ENCODE peak calls at places on chromosome 16, in six cellular contexts. One of them, this sample, is unnamed.
A peak's percentile ranks its signal among the peaks of the same experiment; 100 is the strongest.

GRCh38 chr16:48534601-48535340 is 75.2 kb downstream of the N4BP1 start:
- DNase-seq in transverse colon: no peak
- DNase-seq in heart left ventricle: no peak
- DNase-seq in A549: no peak
- DNase-seq in tibial nerve: no peak
- DNase-seq in esophagus squamous epithelium: no peak
- DNase-seq in this sample: no peak

GRCh38 chr16:22946433-22946832 is 132.5 kb downstream of the HS3ST2 start:
- DNase-seq in heart left ventricle: no peak
- DNase-seq in esophagus squamous epithelium: no peak
- DNase-seq in tibial nerve: no peak
- DNase-seq in transverse colon: no peak
- DNase-seq in A549: no peak
- DNase-seq in this sample: no peak

GRCh38 chr16:2854700-2855309 is 3.2 kb downstream of the PRSS22 start:
- DNase-seq in esophagus squamous epithelium: no peak
- DNase-seq in transverse colon: no peak
- DNase-seq in heart left ventricle: no peak
- DNase-seq in tibial nerve: no peak
- DNase-seq in A549: no peak
- DNase-seq in this sample: no peak

GRCh38 chr16:87829988-87830672 is 39.2 kb downstream of the SLC7A5 start:
- DNase-seq in A549: peak; percentile 75
- DNase-seq in heart left ventricle: no peak
- DNase-seq in tibial nerve: no peak
- DNase-seq in transverse colon: no peak
- DNase-seq in esophagus squamous epithelium: no peak
- DNase-seq in this sample: no peak

GRCh38 chr16:30068750-30069574 is 3.4 kb downstream of the ALDOA start:
- DNase-seq in transverse colon: peak; percentile 28
- DNase-seq in esophagus squamous epithelium: no peak
- DNase-seq in A549: peak; percentile 59
- DNase-seq in heart left ventricle: no peak
- DNase-seq in tibial nerve: no peak
- DNase-seq in this sample: no peak

GRCh38 chr16:84538441-84538840 is 34.0 kb upstream of the MEAK7 start:
- DNase-seq in heart left ventricle: no peak
- DNase-seq in tibial nerve: no peak
- DNase-seq in transverse colon: no peak
- DNase-seq in esophagus squamous epithelium: no peak
- DNase-seq in A549: no peak
- DNase-seq in this sample: no peak

GRCh38 chr16:50227665-50228064 is 38.7 kb upstream of the ADCY7 start:
- DNase-seq in A549: no peak
- DNase-seq in heart left ventricle: no peak
- DNase-seq in esophagus squamous epithelium: no peak
- DNase-seq in transverse colon: no peak
- DNase-seq in tibial nerve: no peak
- DNase-seq in this sample: no peak

GRCh38 chr16:86762035-86762550 is 183.7 kb downstream of the FOXL1 start:
- DNase-seq in transverse colon: no peak
- DNase-seq in tibial nerve: no peak
- DNase-seq in esophagus squamous epithelium: no peak
- DNase-seq in heart left ventricle: no peak
- DNase-seq in A549: no peak
- DNase-seq in this sample: no peak

GRCh38 chr16:55035956-55036355 is 105.3 kb downstream of the IRX5 start:
- DNase-seq in transverse colon: no peak
- DNase-seq in A549: no peak
- DNase-seq in tibial nerve: no peak
- DNase-seq in esophagus squamous epithelium: no peak
- DNase-seq in heart left ventricle: no peak
- DNase-seq in this sample: no peak

GRCh38 chr16:19876501-19877059 is 8.1 kb downstream of the GPRC5B start:
- DNase-seq in A549: no peak
- DNase-seq in transverse colon: no peak
- DNase-seq in heart left ventricle: peak; percentile 73
- DNase-seq in tibial nerve: no peak
- DNase-seq in esophagus squamous epithelium: no peak
- DNase-seq in this sample: no peak

GRCh38 chr16:88902744-88903143 is 36.3 kb upstream of the PABPN1L start:
- DNase-seq in transverse colon: no peak
- DNase-seq in A549: no peak
- DNase-seq in tibial nerve: no peak
- DNase-seq in heart left ventricle: no peak
- DNase-seq in esophagus squamous epithelium: no peak
- DNase-seq in this sample: no peak

GRCh38 chr16:3187798-3188674 is at the start of gene OR1F1:
- DNase-seq in tibial nerve: no peak
- DNase-seq in heart left ventricle: no peak
- DNase-seq in A549: peak; percentile 95
- DNase-seq in esophagus squamous epithelium: no peak
- DNase-seq in transverse colon: no peak
- DNase-seq in this sample: no peak

GRCh38 chr16:22373662-22374310 is 633 bp downstream of the CDR2 start:
- DNase-seq in A549: no peak
- DNase-seq in transverse colon: peak; percentile 52
- DNase-seq in esophagus squamous epithelium: no peak
- DNase-seq in tibial nerve: peak; percentile 27
- DNase-seq in heart left ventricle: peak; percentile 50
- DNase-seq in this sample: peak; percentile 88

GRCh38 chr16:14071576-14072271 is 605 bp downstream of the MRTFB start:
- DNase-seq in tibial nerve: no peak
- DNase-seq in heart left ventricle: no peak
- DNase-seq in transverse colon: no peak
- DNase-seq in A549: no peak
- DNase-seq in esophagus squamous epithelium: no peak
- DNase-seq in this sample: no peak

GRCh38 chr16:22786691-22787090 is 27.3 kb upstream of the HS3ST2 start:
- DNase-seq in heart left ventricle: no peak
- DNase-seq in A549: no peak
- DNase-seq in tibial nerve: no peak
- DNase-seq in esophagus squamous epithelium: no peak
- DNase-seq in transverse colon: no peak
- DNase-seq in this sample: no peak

GRCh38 chr16:21708533-21709115 is 44.9 kb downstream of the OTOA start:
- DNase-seq in esophagus squamous epithelium: peak; percentile 3
- DNase-seq in tibial nerve: peak; percentile 74
- DNase-seq in transverse colon: peak; percentile 85
- DNase-seq in heart left ventricle: peak; percentile 73
- DNase-seq in A549: peak; percentile 66
- DNase-seq in this sample: peak; percentile 79

GRCh38 chr16:85717393-85718152 is 28.8 kb upstream of the GINS2 start:
- DNase-seq in tibial nerve: peak; percentile 24
- DNase-seq in heart left ventricle: peak; percentile 60
- DNase-seq in transverse colon: peak; percentile 72
- DNase-seq in A549: peak; percentile 76
- DNase-seq in esophagus squamous epithelium: no peak
- DNase-seq in this sample: peak; percentile 33

GRCh38 chr16:78605548-78606097 is 506.2 kb downstream of the WWOX start:
- DNase-seq in heart left ventricle: no peak
- DNase-seq in tibial nerve: no peak
- DNase-seq in A549: no peak
- DNase-seq in transverse colon: no peak
- DNase-seq in esophagus squamous epithelium: no peak
- DNase-seq in this sample: no peak

GRCh38 chr16:4494746-4495490 is 18.7 kb downstream of the HMOX2 start:
- DNase-seq in A549: peak; percentile 62
- DNase-seq in transverse colon: no peak
- DNase-seq in esophagus squamous epithelium: no peak
- DNase-seq in tibial nerve: no peak
- DNase-seq in heart left ventricle: no peak
- DNase-seq in this sample: no peak

GRCh38 chr16:87375426-87376135 is 8.0 kb downstream of the FBXO31 start:
- DNase-seq in heart left ventricle: no peak
- DNase-seq in transverse colon: no peak
- DNase-seq in A549: no peak
- DNase-seq in tibial nerve: no peak
- DNase-seq in esophagus squamous epithelium: no peak
- DNase-seq in this sample: no peak

GRCh38 chr16:85554791-85555548 is 58.2 kb upstream of the GSE1 start:
- DNase-seq in esophagus squamous epithelium: no peak
- DNase-seq in transverse colon: peak; percentile 66
- DNase-seq in tibial nerve: no peak
- DNase-seq in A549: peak; percentile 52
- DNase-seq in heart left ventricle: peak; percentile 73
- DNase-seq in this sample: no peak

GRCh38 chr16:88649924-88650748 is 717 bp downstream of the CYBA start:
- DNase-seq in heart left ventricle: peak; percentile 58
- DNase-seq in A549: no peak
- DNase-seq in tibial nerve: no peak
- DNase-seq in transverse colon: peak; percentile 65
- DNase-seq in esophagus squamous epithelium: no peak
- DNase-seq in this sample: no peak

GRCh38 chr16:67163164-67163902 is 1.2 kb upstream of the HSF4 start:
- DNase-seq in tibial nerve: no peak
- DNase-seq in heart left ventricle: peak; percentile 63
- DNase-seq in transverse colon: no peak
- DNase-seq in A549: no peak
- DNase-seq in esophagus squamous epithelium: no peak
- DNase-seq in this sample: no peak
- TF ChIP-seq POLR2A in tibial nerve: peak; percentile 27
- TF ChIP-seq POLR2A in heart left ventricle: peak; percentile 31
- TF ChIP-seq POLR2A in transverse colon: no peak
- TF ChIP-seq POLR2A in A549: no peak
- TF ChIP-seq POLR2A in esophagus squamous epithelium: no peak
- TF ChIP-seq POLR2A in this sample: no peak

GRCh38 chr16:15466886-15467781 is 32.7 kb downstream of the BMERB1 start:
- DNase-seq in esophagus squamous epithelium: no peak
- DNase-seq in tibial nerve: no peak
- DNase-seq in A549: peak; percentile 37
- DNase-seq in heart left ventricle: no peak
- DNase-seq in transverse colon: no peak
- DNase-seq in this sample: no peak
- TF ChIP-seq CTCF in esophagus squamous epithelium: no peak
- TF ChIP-seq CTCF in tibial nerve: no peak
- TF ChIP-seq CTCF in A549: peak; percentile 49
- TF ChIP-seq CTCF in heart left ventricle: no peak
- TF ChIP-seq CTCF in transverse colon: peak; percentile 49
- TF ChIP-seq CTCF in this sample: no peak

GRCh38 chr16:75318737-75319136 is 67.3 kb upstream of the BCAR1 start:
- DNase-seq in transverse colon: no peak
- DNase-seq in heart left ventricle: no peak
- DNase-seq in tibial nerve: no peak
- DNase-seq in esophagus squamous epithelium: no peak
- DNase-seq in A549: no peak
- DNase-seq in this sample: no peak

GRCh38 chr16:75320435-75320834 is 69.0 kb upstream of the BCAR1 start:
- DNase-seq in transverse colon: no peak
- DNase-seq in esophagus squamous epithelium: no peak
- DNase-seq in heart left ventricle: no peak
- DNase-seq in tibial nerve: no peak
- DNase-seq in A549: no peak
- DNase-seq in this sample: no peak

GRCh38 chr16:75322706-75323105 is 71.3 kb upstream of the BCAR1 start:
- DNase-seq in tibial nerve: no peak
- DNase-seq in transverse colon: no peak
- DNase-seq in heart left ventricle: no peak
- DNase-seq in A549: no peak
- DNase-seq in esophagus squamous epithelium: no peak
- DNase-seq in this sample: no peak

GRCh38 chr16:75317101-75317522 is 65.7 kb upstream of the BCAR1 start:
- DNase-seq in heart left ventricle: peak; percentile 69
- DNase-seq in tibial nerve: no peak
- DNase-seq in A549: no peak
- DNase-seq in esophagus squamous epithelium: no peak
- DNase-seq in transverse colon: no peak
- DNase-seq in this sample: no peak

DNA sequence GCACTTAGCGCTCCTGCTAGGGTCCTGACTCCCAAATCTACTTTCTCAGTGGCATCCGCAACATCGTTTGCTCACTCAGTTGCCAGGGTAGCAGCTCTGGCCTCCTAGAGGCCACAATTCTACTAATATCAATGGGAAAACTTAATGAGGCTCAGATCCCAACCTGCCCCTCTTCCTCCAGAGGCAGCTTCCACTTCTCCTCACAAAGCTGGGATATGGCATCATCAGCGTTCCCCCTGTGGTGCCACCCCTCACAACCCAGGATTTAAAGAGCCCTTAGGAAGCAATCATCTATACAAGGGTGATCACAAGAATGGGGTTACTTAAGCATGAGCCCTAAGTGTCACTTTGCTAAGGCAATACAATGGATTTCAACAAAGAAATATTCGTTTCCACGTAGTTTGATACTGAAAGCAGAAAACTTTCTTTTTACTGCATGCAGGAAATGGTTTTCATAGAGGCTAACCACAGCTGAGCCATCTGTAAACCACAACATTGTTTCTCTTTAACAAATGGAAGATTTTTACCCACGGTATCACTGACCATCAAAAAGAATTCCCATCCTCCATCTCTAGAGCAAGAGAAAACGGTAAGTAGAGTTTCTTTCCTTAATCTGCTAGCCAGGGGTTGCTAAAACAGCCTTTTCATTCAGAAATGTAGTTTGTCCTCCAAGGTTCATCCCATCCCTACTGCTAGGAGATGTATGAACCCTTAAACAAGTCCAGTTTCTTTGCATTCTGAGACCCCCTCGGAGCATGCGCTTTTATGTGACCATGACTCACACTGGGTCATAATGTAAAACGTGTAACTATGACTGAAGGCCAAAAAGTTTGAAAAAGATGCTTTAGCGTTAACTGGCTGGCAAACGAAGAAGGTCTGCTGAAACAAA is 68.3 kb upstream of the BCAR1 start:
- DNase-seq in transverse colon: no peak
- DNase-seq in A549: no peak
- DNase-seq in tibial nerve: no peak
- DNase-seq in esophagus squamous epithelium: no peak
- DNase-seq in heart left ventricle: no peak
- DNase-seq in this sample: no peak
- H3K4me3 ChIP-seq in transverse colon: no peak overlapping the region
- H3K4me3 ChIP-seq in A549: no peak overlapping the region
- H3K4me3 ChIP-seq in tibial nerve: no peak overlapping the region
- H3K4me3 ChIP-seq in esophagus squamous epithelium: no peak overlapping the region
- H3K4me3 ChIP-seq in heart left ventricle: no peak overlapping the region
- H3K4me3 ChIP-seq in this sample: no peak overlapping the region

DNA sequence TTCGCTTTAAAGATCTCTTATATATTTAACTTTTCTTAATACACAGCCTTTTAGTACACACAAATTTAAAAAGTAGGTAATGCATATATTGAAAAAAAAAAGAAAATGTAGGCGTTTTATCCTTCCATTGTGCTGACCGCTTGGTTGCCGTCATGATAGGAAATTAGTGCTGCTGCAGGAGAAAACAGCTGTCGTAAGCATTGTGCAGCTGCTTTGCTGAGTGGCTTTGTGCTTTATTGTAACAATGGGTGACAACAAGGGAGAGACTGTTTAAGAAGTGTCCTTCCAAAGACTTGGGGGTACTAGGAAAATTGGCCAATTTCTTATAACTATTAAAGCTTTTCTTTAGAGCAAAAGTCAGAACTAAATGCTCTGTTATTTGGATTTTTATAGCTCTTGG is 5.0 kb downstream of the HERPUD1 start:
- DNase-seq in esophagus squamous epithelium: no peak
- DNase-seq in A549: no peak
- DNase-seq in heart left ventricle: no peak
- DNase-seq in transverse colon: no peak
- DNase-seq in tibial nerve: no peak
- DNase-seq in this sample: no peak
- TF ChIP-seq POLR2A in esophagus squamous epithelium: no peak
- TF ChIP-seq POLR2A in A549: no peak
- TF ChIP-seq POLR2A in heart left ventricle: no peak
- TF ChIP-seq POLR2A in transverse colon: no peak
- TF ChIP-seq POLR2A in tibial nerve: no peak
- TF ChIP-seq POLR2A in this sample: no peak

GRCh38 chr16:82748026-82748425 is 121.3 kb downstream of the CDH13 start:
- DNase-seq in heart left ventricle: peak; percentile 48
- DNase-seq in esophagus squamous epithelium: no peak
- DNase-seq in tibial nerve: no peak
- DNase-seq in transverse colon: no peak
- DNase-seq in A549: no peak
- DNase-seq in this sample: no peak
- TF ChIP-seq CTCF in heart left ventricle: peak; percentile 26
- TF ChIP-seq CTCF in esophagus squamous epithelium: no peak
- TF ChIP-seq CTCF in tibial nerve: no peak
- TF ChIP-seq CTCF in transverse colon: no peak
- TF ChIP-seq CTCF in A549: no peak
- TF ChIP-seq CTCF in this sample: no peak